ENCODE peak calls at places on chromosomes 7 and 10, in eight cellular contexts. Z, L, O, W, H, I, P and S are unnamed samples.

GRCh38 chr7:139915864-139916716 is 87.0 kb downstream of the TBXAS1 start:
- DNase-seq in Z (no peak), L (peak), O (no peak), W (no peak), H (peak), I (no peak), P (peak), S (peak)

GRCh38 chr10:59177031-59177861 is 803 bp downstream of the PHYHIPL start:
- DNase-seq in Z (no peak), L (peak), O (peak), W (peak), H (peak), I (peak), P (no peak), S (no peak)

GRCh38 chr10:2137549-2138174 is 400.3 kb upstream of the ADARB2 start:
- DNase-seq in Z (no peak), L (peak), O (no peak), W (peak), H (peak), I (peak), P (no peak), S (no peak)

GRCh38 chr10:132463333-132464255 is 66.6 kb downstream of the PWWP2B start:
- DNase-seq in Z (no peak), L (no peak), O (peak), W (no peak), H (no peak), I (no peak), P (no peak), S (no peak)

GRCh38 chr7:34048445-34048844 is 143.1 kb downstream of the BMPER start:
- DNase-seq in Z (no peak), L (no peak), O (no peak), W (no peak), H (peak), I (no peak), P (no peak), S (no peak)

GRCh38 chr10:7202804-7203203 is 208.0 kb downstream of the SFMBT2 start:
- DNase-seq in Z (no peak), L (no peak), O (no peak), W (no peak), H (no peak), I (no peak), P (no peak), S (no peak)

GRCh38 chr7:106793015-106793651 is 71.9 kb upstream of the PIK3CG start:
- DNase-seq in Z (no peak), L (peak), O (no peak), W (no peak), H (no peak), I (peak), P (no peak), S (peak)

GRCh38 chr10:86957471-86958108 is at the start of gene MMRN2:
- DNase-seq in Z (no peak), L (no peak), O (no peak), W (no peak), H (no peak), I (no peak), P (no peak), S (no peak)

GRCh38 chr7:102072636-102073209 is 213.9 kb upstream of the SH2B2 start:
- DNase-seq in Z (no peak), L (no peak), O (no peak), W (no peak), H (no peak), I (no peak), P (no peak), S (no peak)

GRCh38 chr7:132569884-132570614 is 6.2 kb downstream of the PLXNA4 start:
- DNase-seq in Z (no peak), L (no peak), O (no peak), W (no peak), H (peak), I (no peak), P (no peak), S (no peak)

GRCh38 chr10:72276421-72277339 is 3.0 kb downstream of the DDIT4 start:
- DNase-seq in Z (no peak), L (peak), O (peak), W (no peak), H (peak), I (no peak), P (peak), S (no peak)

GRCh38 chr10:97195654-97196212 is 10.0 kb upstream of the SLIT1 start:
- DNase-seq in Z (no peak), L (no peak), O (no peak), W (no peak), H (no peak), I (no peak), P (no peak), S (no peak)

GRCh38 chr10:127922675-127923366 is 15.9 kb downstream of the PTPRE start:
- DNase-seq in Z (peak), L (no peak), O (no peak), W (no peak), H (peak), I (no peak), P (no peak), S (no peak)

GRCh38 chr10:117626228-117626627 is 83.7 kb downstream of the EMX2 start:
- DNase-seq in Z (no peak), L (no peak), O (no peak), W (no peak), H (no peak), I (no peak), P (no peak), S (no peak)

GRCh38 chr7:28017372-28017771 is 163.2 kb downstream of the JAZF1 start:
- DNase-seq in Z (no peak), L (no peak), O (no peak), W (no peak), H (peak), I (no peak), P (no peak), S (no peak)

GRCh38 chr7:156255635-156256034 is 384.9 kb upstream of the RNF32 start:
- DNase-seq in Z (no peak), L (no peak), O (no peak), W (no peak), H (no peak), I (no peak), P (no peak), S (no peak)

GRCh38 chr10:130577039-130577438 is 440.8 kb downstream of the GLRX3 start:
- DNase-seq in Z (no peak), L (no peak), O (no peak), W (no peak), H (no peak), I (no peak), P (no peak), S (no peak)

GRCh38 chr7:88289505-88290129 is 17.1 kb downstream of the STEAP4 start:
- DNase-seq in Z (no peak), L (no peak), O (no peak), W (no peak), H (peak), I (no peak), P (no peak), S (no peak)

GRCh38 chr10:35684625-35685024 is 42.5 kb upstream of the FZD8 start:
- DNase-seq in Z (no peak), L (no peak), O (no peak), W (no peak), H (no peak), I (peak), P (no peak), S (no peak)

GRCh38 chr10:132397036-132397541 is at the start of gene PWWP2B:
- DNase-seq in Z (peak), L (peak), O (no peak), W (no peak), H (peak), I (no peak), P (peak), S (peak)

GRCh38 chr10:72009430-72010081 is 45.4 kb downstream of the CHST3 start:
- DNase-seq in Z (peak), L (no peak), O (peak), W (peak), H (peak), I (no peak), P (no peak), S (no peak)

GRCh38 chr10:61857746-61858145 is 43.8 kb upstream of the ARID5B start:
- DNase-seq in Z (no peak), L (no peak), O (no peak), W (no peak), H (no peak), I (no peak), P (no peak), S (no peak)

GRCh38 chr10:54843085-54843646 is 42.1 kb upstream of the PCDH15 start:
- DNase-seq in Z (no peak), L (no peak), O (no peak), W (no peak), H (no peak), I (no peak), P (no peak), S (no peak)